ENCODE peak calls at places on chromosomes 7 and 10, in eight cellular contexts. One of them, this sample, is unnamed.

GRCh38 chr7:135979674-135980660 is 2.8 kb upstream of the MTPN start:
- DNase-seq in glutamatergic neuron: no peak
- DNase-seq in HFF-Myc: no peak
- DNase-seq in OCI-LY7: no peak
- DNase-seq in colonic mucosa: no peak
- DNase-seq in HFFc6: peak
- DNase-seq in SK-N-SH: no peak
- DNase-seq in body of pancreas: no peak
- DNase-seq in this sample: no peak

GRCh38 chr7:34277016-34277800 is 371.9 kb downstream of the BMPER start:
- DNase-seq in SK-N-SH: no peak
- DNase-seq in colonic mucosa: no peak
- DNase-seq in OCI-LY7: no peak
- DNase-seq in glutamatergic neuron: no peak
- DNase-seq in HFF-Myc: no peak
- DNase-seq in body of pancreas: no peak
- DNase-seq in HFFc6: peak
- DNase-seq in this sample: no peak

GRCh38 chr10:110657968-110658691 is 14.0 kb downstream of the RBM20 start:
- DNase-seq in OCI-LY7: no peak
- DNase-seq in SK-N-SH: no peak
- DNase-seq in HFFc6: no peak
- DNase-seq in body of pancreas: no peak
- DNase-seq in colonic mucosa: no peak
- DNase-seq in glutamatergic neuron: no peak
- DNase-seq in HFF-Myc: no peak
- DNase-seq in this sample: no peak

GRCh38 chr7:149238051-149238450 is 1.4 kb upstream of the ZNF212 start:
- DNase-seq in HFF-Myc: no peak
- DNase-seq in SK-N-SH: no peak
- DNase-seq in colonic mucosa: no peak
- DNase-seq in HFFc6: peak
- DNase-seq in body of pancreas: no peak
- DNase-seq in glutamatergic neuron: no peak
- DNase-seq in OCI-LY7: no peak
- DNase-seq in this sample: no peak

GRCh38 chr10:76115131-76115470 is 683.7 kb downstream of the LRMDA start:
- DNase-seq in body of pancreas: no peak
- DNase-seq in OCI-LY7: no peak
- DNase-seq in HFF-Myc: no peak
- DNase-seq in glutamatergic neuron: no peak
- DNase-seq in colonic mucosa: no peak
- DNase-seq in HFFc6: no peak
- DNase-seq in SK-N-SH: no peak
- DNase-seq in this sample: no peak

GRCh38 chr7:24401628-24402593 is 117.9 kb downstream of the NPY start:
- DNase-seq in SK-N-SH: peak
- DNase-seq in HFFc6: peak
- DNase-seq in body of pancreas: no peak
- DNase-seq in OCI-LY7: peak
- DNase-seq in colonic mucosa: no peak
- DNase-seq in glutamatergic neuron: no peak
- DNase-seq in HFF-Myc: no peak
- DNase-seq in this sample: no peak

GRCh38 chr10:119496282-119496681 is 46.2 kb downstream of the RGS10 start:
- DNase-seq in colonic mucosa: no peak
- DNase-seq in glutamatergic neuron: no peak
- DNase-seq in SK-N-SH: no peak
- DNase-seq in HFF-Myc: no peak
- DNase-seq in body of pancreas: no peak
- DNase-seq in OCI-LY7: no peak
- DNase-seq in HFFc6: no peak
- DNase-seq in this sample: no peak

GRCh38 chr10:79028056-79028430 is 40.7 kb upstream of the ZMIZ1 start:
- DNase-seq in OCI-LY7: no peak
- DNase-seq in SK-N-SH: no peak
- DNase-seq in HFFc6: no peak
- DNase-seq in colonic mucosa: no peak
- DNase-seq in HFF-Myc: no peak
- DNase-seq in body of pancreas: no peak
- DNase-seq in glutamatergic neuron: no peak
- DNase-seq in this sample: peak

GRCh38 chr10:42523098-42523497 is 115.3 kb downstream of the ZNF33B start:
- DNase-seq in HFF-Myc: no peak
- DNase-seq in OCI-LY7: no peak
- DNase-seq in colonic mucosa: no peak
- DNase-seq in body of pancreas: no peak
- DNase-seq in SK-N-SH: no peak
- DNase-seq in glutamatergic neuron: no peak
- DNase-seq in HFFc6: no peak
- DNase-seq in this sample: no peak

GRCh38 chr7:104137971-104138370 is 69.8 kb downstream of the ORC5 start:
- DNase-seq in OCI-LY7: no peak
- DNase-seq in body of pancreas: no peak
- DNase-seq in colonic mucosa: no peak
- DNase-seq in HFF-Myc: peak
- DNase-seq in glutamatergic neuron: no peak
- DNase-seq in HFFc6: peak
- DNase-seq in SK-N-SH: no peak
- DNase-seq in this sample: no peak

GRCh38 chr7:26460326-26460725 is 168.7 kb downstream of the SNX10 start:
- DNase-seq in glutamatergic neuron: no peak
- DNase-seq in OCI-LY7: no peak
- DNase-seq in body of pancreas: peak
- DNase-seq in HFFc6: no peak
- DNase-seq in colonic mucosa: no peak
- DNase-seq in SK-N-SH: no peak
- DNase-seq in HFF-Myc: no peak
- DNase-seq in this sample: no peak

GRCh38 chr7:1540391-1541271 is 10.1 kb downstream of the MAFK start:
- DNase-seq in HFF-Myc: no peak
- DNase-seq in body of pancreas: no peak
- DNase-seq in HFFc6: no peak
- DNase-seq in OCI-LY7: no peak
- DNase-seq in colonic mucosa: no peak
- DNase-seq in glutamatergic neuron: peak
- DNase-seq in SK-N-SH: no peak
- DNase-seq in this sample: peak

GRCh38 chr10:102643346-102644065 is 773 bp upstream of the TRIM8 start:
- DNase-seq in body of pancreas: peak
- DNase-seq in OCI-LY7: peak
- DNase-seq in HFF-Myc: no peak
- DNase-seq in colonic mucosa: peak
- DNase-seq in HFFc6: peak
- DNase-seq in glutamatergic neuron: peak
- DNase-seq in SK-N-SH: peak
- DNase-seq in this sample: no peak

GRCh38 chr10:124279298-124279697 is 139.4 kb downstream of the OAT start:
- DNase-seq in OCI-LY7: peak
- DNase-seq in body of pancreas: no peak
- DNase-seq in HFFc6: no peak
- DNase-seq in HFF-Myc: no peak
- DNase-seq in SK-N-SH: no peak
- DNase-seq in glutamatergic neuron: no peak
- DNase-seq in colonic mucosa: no peak
- DNase-seq in this sample: no peak

GRCh38 chr7:138889566-138889965 is 91.6 kb upstream of the ATP6V0A4 start:
- DNase-seq in HFFc6: peak
- DNase-seq in SK-N-SH: no peak
- DNase-seq in OCI-LY7: no peak
- DNase-seq in body of pancreas: no peak
- DNase-seq in HFF-Myc: peak
- DNase-seq in colonic mucosa: no peak
- DNase-seq in glutamatergic neuron: no peak
- DNase-seq in this sample: no peak

GRCh38 chr10:131245475-131246059 is 66.0 kb downstream of the TCERG1L start:
- DNase-seq in HFFc6: no peak
- DNase-seq in SK-N-SH: no peak
- DNase-seq in OCI-LY7: no peak
- DNase-seq in body of pancreas: no peak
- DNase-seq in HFF-Myc: no peak
- DNase-seq in glutamatergic neuron: no peak
- DNase-seq in colonic mucosa: no peak
- DNase-seq in this sample: no peak

GRCh38 chr10:109698121-109698520 is 225.2 kb downstream of the XPNPEP1 start:
- DNase-seq in HFFc6: no peak
- DNase-seq in colonic mucosa: no peak
- DNase-seq in glutamatergic neuron: peak
- DNase-seq in OCI-LY7: no peak
- DNase-seq in HFF-Myc: no peak
- DNase-seq in SK-N-SH: no peak
- DNase-seq in body of pancreas: no peak
- DNase-seq in this sample: no peak

GRCh38 chr7:132656846-132657776 is 80.8 kb upstream of the PLXNA4 start:
- DNase-seq in body of pancreas: no peak
- DNase-seq in HFF-Myc: no peak
- DNase-seq in glutamatergic neuron: peak
- DNase-seq in OCI-LY7: peak
- DNase-seq in HFFc6: peak
- DNase-seq in colonic mucosa: no peak
- DNase-seq in SK-N-SH: peak
- DNase-seq in this sample: no peak

GRCh38 chr7:154919324-154920222 is 83.4 kb downstream of the PAXIP1 start:
- DNase-seq in colonic mucosa: no peak
- DNase-seq in glutamatergic neuron: no peak
- DNase-seq in HFFc6: no peak
- DNase-seq in SK-N-SH: no peak
- DNase-seq in body of pancreas: peak
- DNase-seq in OCI-LY7: no peak
- DNase-seq in HFF-Myc: no peak
- DNase-seq in this sample: no peak

GRCh38 chr10:61828034-61828433 is 73.5 kb upstream of the ARID5B start:
- DNase-seq in colonic mucosa: no peak
- DNase-seq in body of pancreas: no peak
- DNase-seq in glutamatergic neuron: no peak
- DNase-seq in SK-N-SH: no peak
- DNase-seq in HFFc6: no peak
- DNase-seq in OCI-LY7: no peak
- DNase-seq in HFF-Myc: no peak
- DNase-seq in this sample: no peak

DNA sequence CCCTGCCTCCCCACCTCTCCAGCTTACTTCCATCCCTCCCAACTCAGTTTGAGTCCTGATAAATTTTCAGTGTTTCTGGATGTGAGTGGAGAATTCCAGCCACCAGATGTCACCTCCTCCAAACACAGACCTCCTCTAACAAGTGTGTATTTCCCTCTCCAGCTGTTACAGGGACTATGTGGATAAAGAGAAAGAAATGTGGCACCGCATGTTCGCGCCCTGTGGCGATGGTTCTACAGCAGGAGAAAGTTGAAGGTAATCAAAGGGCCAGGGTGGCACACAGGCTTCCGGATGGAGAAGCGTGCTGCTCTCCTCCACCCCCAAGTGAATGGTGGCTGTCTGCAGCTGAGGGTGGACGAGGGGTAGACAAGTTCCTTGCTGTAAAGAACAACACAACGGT is 14.7 kb downstream of the FKBP6 start:
- DNase-seq in body of pancreas: peak
- DNase-seq in colonic mucosa: no peak
- DNase-seq in HFFc6: peak
- DNase-seq in HFF-Myc: no peak
- DNase-seq in SK-N-SH: peak
- DNase-seq in OCI-LY7: no peak
- DNase-seq in glutamatergic neuron: no peak
- DNase-seq in this sample: no peak
- TF ChIP-seq CTCF in body of pancreas: peak
- TF ChIP-seq CTCF in colonic mucosa: no peak
- TF ChIP-seq CTCF in HFFc6: peak
- TF ChIP-seq CTCF in HFF-Myc: peak
- TF ChIP-seq CTCF in SK-N-SH: peak
- TF ChIP-seq CTCF in OCI-LY7: no peak
- TF ChIP-seq CTCF in glutamatergic neuron: no peak
- TF ChIP-seq CTCF in this sample: no peak

DNA sequence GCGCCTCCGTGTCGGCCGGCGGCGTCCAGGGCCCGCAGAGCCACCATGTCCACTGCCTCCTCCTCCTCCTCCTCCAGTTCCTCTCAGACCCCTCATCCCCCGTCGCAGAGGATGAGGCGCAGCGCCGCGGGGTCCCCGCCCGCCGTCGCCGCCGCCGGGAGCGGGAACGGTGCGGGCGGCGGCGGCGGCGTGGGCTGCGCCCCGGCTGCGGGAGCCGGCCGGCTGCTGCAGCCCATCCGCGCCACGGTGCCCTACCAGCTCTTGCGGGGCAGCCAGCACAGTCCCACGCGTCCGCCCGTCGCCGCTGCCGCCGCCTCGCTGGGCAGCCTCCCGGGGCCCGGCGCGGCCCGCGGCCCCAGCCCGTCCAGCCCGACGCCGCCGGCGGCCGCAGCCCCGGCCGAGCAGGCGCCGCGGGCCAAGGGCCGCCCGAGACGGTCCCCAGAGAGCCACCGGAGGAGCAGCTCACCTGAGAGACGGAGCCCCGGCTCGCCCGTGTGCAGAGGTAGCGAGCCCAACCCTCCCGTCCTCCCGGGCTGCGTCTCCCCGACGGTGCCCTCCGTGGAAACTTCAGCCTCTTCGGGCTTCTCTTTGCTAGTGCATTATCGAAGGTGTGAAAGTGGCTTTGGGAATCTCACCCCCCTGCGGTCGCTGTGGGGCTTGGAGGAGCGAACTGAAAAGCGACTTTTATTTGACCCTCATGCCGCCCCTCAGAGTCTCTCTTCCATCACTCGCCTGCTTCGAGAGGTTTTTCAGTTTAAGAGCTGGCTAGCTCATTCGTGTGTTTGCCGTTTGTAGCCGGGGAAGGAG is 913 bp downstream of the GLCCI1 start:
- DNase-seq in body of pancreas: peak
- DNase-seq in SK-N-SH: no peak
- DNase-seq in glutamatergic neuron: peak
- DNase-seq in OCI-LY7: peak
- DNase-seq in HFF-Myc: no peak
- DNase-seq in colonic mucosa: peak
- DNase-seq in HFFc6: peak
- DNase-seq in this sample: peak
- TF ChIP-seq CTCF in body of pancreas: peak
- TF ChIP-seq CTCF in SK-N-SH: no peak
- TF ChIP-seq CTCF in glutamatergic neuron: no peak
- TF ChIP-seq CTCF in OCI-LY7: peak
- TF ChIP-seq CTCF in HFF-Myc: no peak
- TF ChIP-seq CTCF in colonic mucosa: no peak
- TF ChIP-seq CTCF in HFFc6: no peak
- TF ChIP-seq CTCF in this sample: no peak

GRCh38 chr10:53786236-53786635 is 1013.7 kb upstream of the MBL2 start:
- DNase-seq in HFF-Myc: no peak
- DNase-seq in HFFc6: no peak
- DNase-seq in body of pancreas: peak
- DNase-seq in OCI-LY7: peak
- DNase-seq in glutamatergic neuron: no peak
- DNase-seq in SK-N-SH: no peak
- DNase-seq in colonic mucosa: no peak
- DNase-seq in this sample: no peak
- TF ChIP-seq CTCF in HFF-Myc: peak
- TF ChIP-seq CTCF in HFFc6: peak
- TF ChIP-seq CTCF in body of pancreas: no peak
- TF ChIP-seq CTCF in OCI-LY7: peak
- TF ChIP-seq CTCF in glutamatergic neuron: peak
- TF ChIP-seq CTCF in SK-N-SH: peak
- TF ChIP-seq CTCF in colonic mucosa: no peak
- TF ChIP-seq CTCF in this sample: no peak

DNA sequence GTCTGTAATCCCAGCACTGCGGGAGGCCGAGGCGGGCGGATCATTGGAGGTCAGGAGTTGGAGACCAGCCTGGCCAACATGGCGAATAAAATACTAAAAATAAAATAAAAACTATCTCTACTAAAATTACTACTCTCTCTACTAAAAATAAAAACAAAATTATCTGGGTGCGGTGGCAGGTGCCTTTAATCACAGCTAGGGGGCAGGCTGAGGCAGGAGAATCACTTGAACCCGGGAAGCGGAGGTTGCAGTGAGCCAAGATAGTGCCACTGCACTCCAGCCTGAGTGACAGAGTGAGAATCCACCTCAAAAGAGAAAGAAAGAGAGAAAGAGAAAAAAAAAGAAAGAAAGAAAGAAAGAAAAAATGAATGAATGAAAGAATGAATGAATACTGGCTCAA is 351.4 kb downstream of the ELMO1 start:
- DNase-seq in HFFc6: no peak
- DNase-seq in body of pancreas: no peak
- DNase-seq in OCI-LY7: no peak
- DNase-seq in glutamatergic neuron: no peak
- DNase-seq in HFF-Myc: no peak
- DNase-seq in SK-N-SH: no peak
- DNase-seq in colonic mucosa: no peak
- DNase-seq in this sample: no peak
- TF ChIP-seq CTCF in HFFc6: peak
- TF ChIP-seq CTCF in body of pancreas: peak
- TF ChIP-seq CTCF in OCI-LY7: peak
- TF ChIP-seq CTCF in glutamatergic neuron: no peak
- TF ChIP-seq CTCF in HFF-Myc: no peak
- TF ChIP-seq CTCF in SK-N-SH: no peak
- TF ChIP-seq CTCF in colonic mucosa: no peak
- TF ChIP-seq CTCF in this sample: peak